ENCODE peak calls at places on chromosomes 11 and 22, in nine cellular contexts. M is upper lobe of right lung; D is activated CD4-positive, alpha-beta T cell treated with anti-CD3 and anti-CD28 coated beads, Interleukin-2, amount 10 ng/mL, durations not matched to agents 7 days and 5 days; Y is mesendoderm; V is stimulated activated CD4-positive, alpha-beta T cell treated with anti-CD3 and anti-CD28 coated beads, Interleukin-2, amount 100 ng/mL, for 24 hours; N is cardiac fibroblast; E is GM13976; T is tibial nerve; Z is endodermal cell. B is an unnamed sample.

GRCh38 chr11:44011797-44012196 is 36.0 kb upstream of the ACCSL start:
- DNase-seq in E (no peak), M (no peak), V (no peak), Y (no peak), T (no peak), D (no peak), Z (no peak), N (no peak), B (peak)

GRCh38 chr11:129247129-129247528 is 55.0 kb upstream of the ARHGAP32 start:
- DNase-seq in N (no peak), Z (no peak), E (no peak), D (no peak), Y (no peak), V (no peak), M (no peak), T (no peak), B (no peak)

GRCh38 chr11:27616711-27617110 is 83.5 kb downstream of the BDNF start:
- DNase-seq in V (no peak), T (no peak), N (no peak), E (no peak), Z (no peak), Y (no peak), M (no peak), D (no peak), B (no peak)

GRCh38 chr11:108886608-108887007 is 221.7 kb downstream of the DDX10 start:
- DNase-seq in M (no peak), T (no peak), V (no peak), Z (no peak), Y (no peak), E (no peak), D (no peak), N (peak), B (no peak)

GRCh38 chr11:61543606-61544306 is 35.2 kb downstream of the LRRC10B start:
- DNase-seq in Z (no peak), N (peak), E (no peak), T (no peak), M (no peak), Y (no peak), D (no peak), V (no peak), B (no peak)

GRCh38 chr11:113531575-113532451 is 56.6 kb upstream of the DRD2 start:
- DNase-seq in V (no peak), Y (no peak), N (peak), Z (peak), D (no peak), M (no peak), T (no peak), E (no peak), B (no peak)

GRCh38 chr11:120828847-120829246 is 195.1 kb upstream of the TBCEL start:
- DNase-seq in M (no peak), N (no peak), V (no peak), D (no peak), T (no peak), Z (no peak), E (no peak), Y (no peak), B (peak)

GRCh38 chr22:19884161-19884953 is 29.7 kb upstream of the GNB1L start:
- DNase-seq in N (no peak), Z (no peak), Y (no peak), E (no peak), V (no peak), M (peak), T (no peak), D (no peak), B (peak)

GRCh38 chr22:19554834-19555404 is 30.7 kb upstream of the CLDN5 start:
- DNase-seq in D (no peak), Z (peak), T (no peak), E (no peak), Y (peak), M (no peak), V (no peak), N (peak), B (peak)

B was measured in H7.